ENCODE peak calls at places on chromosome 5, in nine cellular contexts. A is glutamatergic neuron; P is tibial artery; V is bronchial epithelial cell; M is GM23338; O is ovary; R is HFF-Myc; U is activated CD8-positive, alpha-beta T cell treated with anti-CD3 and anti-CD28 coated beads for 36 hours; I is progenitor cell of endocrine pancreas. N is an unnamed sample.

GRCh38 chr5:165457854-165458481 is 1952.5 kb downstream of the MAT2B start:
- DNase-seq in A (no peak), P (no peak), V (peak), M (peak), O (no peak), R (no peak), U (no peak), I (no peak), N (no peak)

GRCh38 chr5:135045488-135045887 is 11.5 kb upstream of the PITX1 start:
- DNase-seq in A (no peak), P (no peak), V (no peak), M (no peak), O (no peak), R (no peak), U (no peak), I (no peak), N (no peak)

GRCh38 chr5:176508603-176509002 is 28.6 kb downstream of the RNF44 start:
- DNase-seq in A (no peak), P (no peak), V (no peak), M (no peak), O (no peak), R (no peak), U (no peak), I (no peak), N (no peak)

GRCh38 chr5:175202461-175203065 is 241.4 kb downstream of the DRD1 start:
- DNase-seq in A (no peak), P (no peak), V (peak), M (no peak), O (no peak), R (no peak), U (no peak), I (no peak), N (no peak)

GRCh38 chr5:28388428-28388827 is 1350.0 kb upstream of the CDH9 start:
- DNase-seq in A (no peak), P (no peak), V (no peak), M (no peak), O (no peak), R (no peak), U (no peak), I (no peak), N (no peak)

GRCh38 chr5:85967681-85968080 is 650.1 kb upstream of the COX7C start:
- DNase-seq in A (no peak), P (no peak), V (peak), M (no peak), O (no peak), R (no peak), U (no peak), I (no peak), N (no peak)

GRCh38 chr5:1021136-1021968 is 12.8 kb downstream of the NKD2 start:
- DNase-seq in A (peak), P (no peak), V (no peak), M (peak), O (peak), R (peak), U (no peak), I (no peak), N (no peak)

GRCh38 chr5:53311661-53312060 is 168.8 kb upstream of the FST start:
- DNase-seq in A (no peak), P (no peak), V (no peak), M (no peak), O (no peak), R (no peak), U (no peak), I (no peak), N (no peak)

GRCh38 chr5:73204733-73205132 is 31.7 kb downstream of the TMEM174 start:
- DNase-seq in A (no peak), P (no peak), V (no peak), M (no peak), O (no peak), R (no peak), U (no peak), I (no peak), N (no peak)

GRCh38 chr5:140631063-140631462 is 1.9 kb downstream of the CD14 start:
- DNase-seq in A (no peak), P (no peak), V (no peak), M (no peak), O (no peak), R (no peak), U (no peak), I (no peak), N (no peak)

GRCh38 chr5:56142620-56143431 is 90.3 kb downstream of the ANKRD55 start:
- DNase-seq in A (no peak), P (no peak), V (peak), M (no peak), O (no peak), R (no peak), U (peak), I (no peak), N (no peak)

GRCh38 chr5:147554285-147554817 is 44.5 kb upstream of the DPYSL3 start:
- DNase-seq in A (no peak), P (no peak), V (peak), M (no peak), O (no peak), R (peak), U (no peak), I (no peak), N (no peak)

GRCh38 chr5:1726469-1726865 is 73.2 kb downstream of the MRPL36 start:
- DNase-seq in A (no peak), P (no peak), V (no peak), M (no peak), O (no peak), R (no peak), U (no peak), I (peak), N (peak)

GRCh38 chr5:371811-372555 is 50.5 kb downstream of the AHRR start:
- DNase-seq in A (peak), P (peak), V (no peak), M (no peak), O (no peak), R (no peak), U (no peak), I (peak), N (peak)

DNA sequence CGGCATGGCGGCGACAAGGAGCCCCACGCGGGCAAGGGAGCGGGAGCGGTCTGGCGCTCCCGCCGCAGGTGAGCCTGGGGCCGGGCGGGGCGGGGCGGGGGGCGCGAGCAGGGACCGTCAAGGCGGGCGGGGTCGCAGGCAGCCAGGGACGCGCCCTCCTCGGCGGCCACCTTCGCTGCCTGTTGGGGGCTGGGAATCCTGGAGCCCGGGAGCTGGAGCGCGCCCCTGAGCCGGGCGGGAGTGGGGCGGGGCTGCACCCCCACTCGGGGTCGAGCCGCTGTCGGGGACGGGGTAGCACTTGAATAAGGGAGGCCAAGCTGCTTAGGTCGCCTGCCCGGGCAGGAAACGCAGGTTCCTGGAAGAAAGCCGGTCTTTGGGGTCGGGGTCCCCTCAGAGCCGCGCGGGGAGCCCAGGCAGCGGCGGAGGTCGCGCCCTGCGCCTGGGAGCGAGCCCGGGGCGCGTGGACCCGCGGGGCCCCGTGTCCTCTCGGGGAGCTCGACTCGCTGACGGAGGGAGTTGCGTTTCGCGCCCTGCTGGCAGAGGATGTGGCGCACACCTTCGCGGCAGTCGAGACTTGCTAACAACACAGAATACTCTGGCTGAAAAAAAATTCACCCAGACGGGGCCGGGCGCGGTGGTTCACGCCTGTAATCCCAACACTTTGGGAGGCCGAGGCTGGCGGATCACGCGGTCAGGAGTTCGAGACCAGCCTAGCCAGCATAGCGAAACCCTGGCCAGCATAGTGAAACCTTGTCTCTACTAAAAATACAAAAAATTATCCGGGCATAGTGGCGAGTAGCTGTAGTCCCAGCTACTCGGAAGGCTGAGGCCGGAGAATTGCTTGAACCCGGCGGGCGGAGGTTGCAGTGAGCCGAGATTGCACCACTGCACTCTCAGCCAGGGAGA is 552 bp downstream of the OTULINL start:
- DNase-seq in A (peak), P (peak), V (peak), M (peak), O (peak), R (no peak), U (peak), I (peak), N (no peak)
- TF ChIP-seq CTCF in A (peak), P (peak), V (peak), M (no peak), O (no peak), R (no peak), U (peak), I (peak), N (no peak)

DNA sequence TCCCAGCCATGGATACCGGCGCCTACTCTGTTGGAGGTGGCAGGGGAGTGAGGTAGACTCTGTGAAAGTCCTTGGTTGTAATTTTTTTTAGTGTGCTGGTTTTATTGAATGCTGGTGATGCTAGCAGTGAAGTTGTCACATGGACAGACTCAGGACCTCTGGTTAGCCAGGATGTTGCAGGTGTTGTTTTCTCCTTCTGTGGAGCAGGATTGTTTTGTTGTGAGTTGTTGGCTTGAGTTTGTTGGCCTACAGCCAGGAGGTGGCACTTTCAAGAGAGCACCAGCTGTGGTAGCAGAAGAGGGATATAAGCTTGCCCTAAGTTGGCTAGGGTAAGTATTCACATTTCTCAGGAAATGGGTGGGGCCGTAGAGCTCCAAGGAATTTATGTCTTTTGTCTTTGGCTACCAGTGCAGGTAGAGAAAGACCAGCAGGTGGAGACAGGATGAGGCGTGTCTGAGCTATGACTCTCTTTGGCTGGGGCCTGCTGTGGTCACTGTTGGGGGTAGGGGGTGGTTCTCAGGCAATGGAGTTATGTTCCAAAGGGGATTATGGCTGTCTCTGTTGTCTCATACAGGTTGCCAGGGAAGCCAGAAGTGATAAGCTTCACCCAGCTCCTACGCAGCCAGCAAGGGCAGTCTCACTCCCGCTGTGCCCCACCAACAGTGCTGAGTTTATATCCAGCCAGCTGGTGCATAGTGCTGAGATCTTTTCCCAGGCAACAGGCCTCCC is 248.7 kb downstream of the TAF11L14 start:
- DNase-seq in A (no peak), P (no peak), V (peak), M (peak), O (no peak), R (no peak), U (no peak), I (no peak), N (no peak)
- TF ChIP-seq CTCF in A (no peak), P (no peak), V (peak), M (peak), O (no peak), R (no peak), U (no peak), I (no peak), N (no peak)

DNA sequence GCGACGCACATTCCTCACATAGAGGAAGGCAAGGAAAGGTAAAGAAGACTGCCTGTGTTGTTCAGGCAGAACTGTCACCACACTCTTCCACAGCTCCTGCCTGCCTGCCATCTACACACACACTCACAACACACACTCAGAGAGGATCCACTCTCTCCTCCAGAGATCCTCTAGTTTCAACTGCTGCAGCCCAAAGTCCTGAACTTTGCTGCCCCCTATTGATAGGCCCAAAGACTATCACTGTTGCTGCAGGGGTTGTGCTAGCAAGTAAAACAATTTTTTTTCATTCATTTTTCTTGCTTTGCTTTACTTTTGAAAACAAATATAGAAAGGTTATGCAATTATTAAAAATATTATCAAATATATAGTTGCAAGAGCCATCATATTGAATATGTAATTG is 5.9 kb upstream of the CFAP90 start:
- DNase-seq in A (peak), P (no peak), V (peak), M (peak), O (no peak), R (no peak), U (peak), I (no peak), N (no peak)
- TF ChIP-seq CTCF in A (peak), P (peak), V (peak), M (peak), O (peak), R (peak), U (peak), I (peak), N (peak)

DNA sequence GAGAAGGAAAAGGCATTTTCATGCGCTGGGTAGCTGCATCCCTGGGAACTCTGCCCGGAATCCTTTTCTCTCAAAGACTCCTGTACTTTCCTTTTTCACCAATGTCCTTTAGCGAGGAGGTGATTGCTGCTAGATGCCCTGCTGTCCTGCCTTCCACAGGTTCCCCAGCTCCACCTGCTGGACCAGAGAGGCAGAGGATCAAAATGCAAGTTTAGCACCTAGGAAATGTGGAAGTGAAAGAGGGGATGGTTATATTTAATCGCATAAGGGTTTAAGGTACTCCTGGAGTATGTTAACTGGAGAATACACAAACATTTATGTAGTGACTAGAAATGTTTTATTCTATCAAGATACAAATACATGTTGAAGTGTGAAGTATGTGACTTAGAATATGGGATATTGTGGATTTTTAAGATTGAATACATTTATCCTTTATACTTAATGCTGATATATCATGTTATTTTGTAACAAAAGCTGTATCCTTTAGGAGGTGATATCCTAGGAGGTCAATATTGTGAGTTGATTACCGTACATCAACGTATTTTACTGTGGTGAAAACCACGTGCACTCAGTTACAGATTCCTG is 145.8 kb downstream of the ARHGAP26 start:
- DNase-seq in A (peak), P (no peak), V (peak), M (peak), O (no peak), R (no peak), U (peak), I (peak), N (no peak)
- TF ChIP-seq CTCF in A (peak), P (no peak), V (peak), M (peak), O (no peak), R (peak), U (no peak), I (peak), N (no peak)

DNA sequence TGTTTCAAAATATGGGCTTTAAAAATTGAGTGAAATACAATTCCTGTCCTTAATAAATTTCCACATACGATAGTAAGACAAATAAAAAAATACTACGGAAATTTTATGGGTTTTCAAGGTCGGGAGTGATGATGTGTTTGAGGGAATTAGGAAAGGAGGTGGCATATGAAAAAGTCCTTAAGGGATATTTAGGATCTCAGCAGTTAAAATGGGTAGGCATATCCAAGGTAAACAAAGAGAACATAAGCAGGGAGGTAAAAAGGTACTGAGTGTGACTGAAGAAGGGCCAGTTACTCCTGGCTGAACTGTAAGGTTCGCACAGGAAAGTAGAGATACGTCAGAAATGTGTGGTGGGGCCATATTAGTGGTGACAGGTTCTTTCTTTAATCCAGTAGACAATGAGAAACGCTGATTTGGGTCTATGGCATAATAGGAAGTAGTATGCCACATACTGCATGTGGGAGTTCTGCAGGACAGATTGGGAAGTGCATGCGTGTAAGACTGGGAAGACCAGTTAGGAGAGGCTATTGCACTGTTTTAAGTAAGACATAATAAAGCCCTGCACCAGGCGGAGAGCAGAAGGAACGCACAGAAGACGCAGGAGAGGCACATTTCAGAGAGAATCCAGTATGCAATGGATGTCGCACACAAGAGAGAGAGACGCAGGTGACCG is 932 bp upstream of the HMGCR start:
- DNase-seq in A (no peak), P (no peak), V (peak), M (peak), O (no peak), R (peak), U (no peak), I (no peak), N (no peak)
- TF ChIP-seq CTCF in A (peak), P (no peak), V (peak), M (no peak), O (no peak), R (peak), U (peak), I (peak), N (no peak)

N was measured in vagina.